ENCODE peak calls at places on chromosomes 1 and 21, in four cellular contexts. One of them, this sample, is unnamed.
A peak's percentile ranks its signal among the peaks of the same experiment; 100 is the strongest.

GRCh38 chr1:234848972-234849641 is 239.1 kb upstream of the IRF2BP2 start:
- DNase-seq in GM12878: no peak
- DNase-seq in K562: no peak
- DNase-seq in SK-N-SH: no peak
- DNase-seq in this sample: no peak

GRCh38 chr1:160460683-160461287 is 60.4 kb downstream of the VANGL2 start:
- DNase-seq in GM12878: no peak
- DNase-seq in K562: no peak
- DNase-seq in SK-N-SH: no peak
- DNase-seq in this sample: no peak

GRCh38 chr1:100941098-100941527 is 45.2 kb downstream of the SLC30A7 start:
- DNase-seq in SK-N-SH: no peak
- DNase-seq in GM12878: peak; percentile 8
- DNase-seq in K562: no peak
- DNase-seq in this sample: no peak

GRCh38 chr1:208803371-208803811 is 559.2 kb upstream of the PLXNA2 start:
- DNase-seq in SK-N-SH: no peak
- DNase-seq in GM12878: no peak
- DNase-seq in K562: no peak
- DNase-seq in this sample: no peak

GRCh38 chr1:20322081-20322824 is 31.6 kb downstream of the VWA5B1 start:
- DNase-seq in SK-N-SH: no peak
- DNase-seq in K562: no peak
- DNase-seq in GM12878: peak; percentile 51
- DNase-seq in this sample: no peak

GRCh38 chr21:45943630-45944540 is 37.7 kb upstream of the COL6A1 start:
- DNase-seq in K562: no peak
- DNase-seq in GM12878: no peak
- DNase-seq in SK-N-SH: no peak
- DNase-seq in this sample: no peak

GRCh38 chr1:116036255-116036654 is 59.9 kb downstream of the SLC22A15 start:
- DNase-seq in GM12878: no peak
- DNase-seq in SK-N-SH: no peak
- DNase-seq in K562: no peak
- DNase-seq in this sample: no peak

GRCh38 chr1:93598861-93599439 is 82.7 kb downstream of the BCAR3 start:
- DNase-seq in K562: no peak
- DNase-seq in GM12878: no peak
- DNase-seq in SK-N-SH: no peak
- DNase-seq in this sample: no peak

GRCh38 chr1:71796044-71796443 is 486.3 kb downstream of the NEGR1 start:
- DNase-seq in SK-N-SH: no peak
- DNase-seq in GM12878: no peak
- DNase-seq in K562: no peak
- DNase-seq in this sample: no peak

GRCh38 chr1:223430221-223430620 is 37.0 kb downstream of the CCDC185 start:
- DNase-seq in SK-N-SH: no peak
- DNase-seq in GM12878: no peak
- DNase-seq in K562: no peak
- DNase-seq in this sample: no peak

GRCh38 chr1:56967900-56968832 is 2.4 kb upstream of the C8B start:
- DNase-seq in K562: peak; percentile 69
- DNase-seq in GM12878: no peak
- DNase-seq in SK-N-SH: peak; percentile 40
- DNase-seq in this sample: peak; percentile 58

GRCh38 chr1:185483647-185484450 is 166.8 kb upstream of the IVNS1ABP start:
- DNase-seq in GM12878: no peak
- DNase-seq in SK-N-SH: no peak
- DNase-seq in K562: peak; percentile 21
- DNase-seq in this sample: no peak

GRCh38 chr1:224262373-224263054 is 67.5 kb downstream of the NVL start:
- DNase-seq in GM12878: no peak
- DNase-seq in SK-N-SH: no peak
- DNase-seq in K562: peak; percentile 35
- DNase-seq in this sample: no peak

GRCh38 chr21:44432841-44433790 is 22.2 kb upstream of the LRRC3 start:
- DNase-seq in SK-N-SH: peak; percentile 27
- DNase-seq in GM12878: no peak
- DNase-seq in K562: no peak
- DNase-seq in this sample: no peak

GRCh38 chr1:119373465-119373864 is 4.9 kb downstream of the HAO2 start:
- DNase-seq in GM12878: no peak
- DNase-seq in K562: no peak
- DNase-seq in SK-N-SH: no peak
- DNase-seq in this sample: no peak

GRCh38 chr1:181033799-181034391 is at the start of gene MR1:
- DNase-seq in SK-N-SH: peak; percentile 42
- DNase-seq in K562: peak; percentile 91
- DNase-seq in GM12878: peak; percentile 92
- DNase-seq in this sample: peak; percentile 78

GRCh38 chr1:116990612-116991151 is 10.9 kb upstream of the CD101 start:
- DNase-seq in K562: no peak
- DNase-seq in GM12878: no peak
- DNase-seq in SK-N-SH: no peak
- DNase-seq in this sample: no peak

GRCh38 chr1:1230656-1231399 is 973 bp downstream of the SDF4 start:
- DNase-seq in SK-N-SH: peak; percentile 75
- DNase-seq in GM12878: no peak
- DNase-seq in K562: peak; percentile 68
- DNase-seq in this sample: peak; percentile 60

GRCh38 chr1:77219166-77219887 is at the start of gene PIGK:
- DNase-seq in GM12878: peak; percentile 62
- DNase-seq in K562: peak; percentile 81
- DNase-seq in SK-N-SH: peak; percentile 74
- DNase-seq in this sample: peak; percentile 81

GRCh38 chr1:19644761-19645543 is 841 bp downstream of the NBL1 start:
- DNase-seq in GM12878: no peak
- DNase-seq in K562: peak; percentile 37
- DNase-seq in SK-N-SH: peak; percentile 77
- DNase-seq in this sample: no peak

GRCh38 chr1:180881806-180882509 is 30.7 kb upstream of the KIAA1614 start:
- DNase-seq in SK-N-SH: peak; percentile 65
- DNase-seq in GM12878: no peak
- DNase-seq in K562: peak; percentile 76
- DNase-seq in this sample: peak; percentile 25

GRCh38 chr1:61388586-61388985 is 306.2 kb downstream of the NFIA start:
- DNase-seq in K562: no peak
- DNase-seq in SK-N-SH: no peak
- DNase-seq in GM12878: no peak
- DNase-seq in this sample: no peak

GRCh38 chr1:27097484-27097917 is 57.4 kb downstream of the SLC9A1 start:
- DNase-seq in K562: peak; percentile 90
- DNase-seq in SK-N-SH: peak; percentile 91
- DNase-seq in GM12878: no peak
- DNase-seq in this sample: peak; percentile 58

GRCh38 chr1:175150596-175151319 is 41.8 kb downstream of the KIAA0040 start:
- DNase-seq in SK-N-SH: no peak
- DNase-seq in GM12878: no peak
- DNase-seq in K562: peak; percentile 22
- DNase-seq in this sample: no peak

GRCh38 chr1:45883633-45884032 is 80.2 kb downstream of the MAST2 start:
- DNase-seq in K562: no peak
- DNase-seq in SK-N-SH: no peak
- DNase-seq in GM12878: no peak
- DNase-seq in this sample: no peak

GRCh38 chr1:187264995-187265602 is 436.4 kb downstream of the PLA2G4A start:
- DNase-seq in SK-N-SH: peak; percentile 32
- DNase-seq in GM12878: no peak
- DNase-seq in K562: no peak
- DNase-seq in this sample: peak; percentile 28
- TF ChIP-seq NFIC in SK-N-SH: no peak
- TF ChIP-seq NFIC in GM12878: no peak
- TF ChIP-seq NFIC in K562: no peak
- TF ChIP-seq NFIC in this sample: no peak

GRCh38 chr1:32619701-32620485 is 30.5 kb downstream of the ZBTB8OS start:
- DNase-seq in GM12878: peak; percentile 72
- DNase-seq in SK-N-SH: no peak
- DNase-seq in K562: no peak
- DNase-seq in this sample: peak; percentile 11
- TF ChIP-seq NFIC in GM12878: peak; percentile 84
- TF ChIP-seq NFIC in SK-N-SH: no peak
- TF ChIP-seq NFIC in K562: no peak
- TF ChIP-seq NFIC in this sample: no peak

GRCh38 chr1:65939187-65939586 is 146.5 kb downstream of the PDE4B start:
- DNase-seq in K562: no peak
- DNase-seq in SK-N-SH: no peak
- DNase-seq in GM12878: no peak
- DNase-seq in this sample: no peak
- TF ChIP-seq NFIC in K562: no peak
- TF ChIP-seq NFIC in SK-N-SH: no peak
- TF ChIP-seq NFIC in GM12878: no peak
- TF ChIP-seq NFIC in this sample: no peak

DNA sequence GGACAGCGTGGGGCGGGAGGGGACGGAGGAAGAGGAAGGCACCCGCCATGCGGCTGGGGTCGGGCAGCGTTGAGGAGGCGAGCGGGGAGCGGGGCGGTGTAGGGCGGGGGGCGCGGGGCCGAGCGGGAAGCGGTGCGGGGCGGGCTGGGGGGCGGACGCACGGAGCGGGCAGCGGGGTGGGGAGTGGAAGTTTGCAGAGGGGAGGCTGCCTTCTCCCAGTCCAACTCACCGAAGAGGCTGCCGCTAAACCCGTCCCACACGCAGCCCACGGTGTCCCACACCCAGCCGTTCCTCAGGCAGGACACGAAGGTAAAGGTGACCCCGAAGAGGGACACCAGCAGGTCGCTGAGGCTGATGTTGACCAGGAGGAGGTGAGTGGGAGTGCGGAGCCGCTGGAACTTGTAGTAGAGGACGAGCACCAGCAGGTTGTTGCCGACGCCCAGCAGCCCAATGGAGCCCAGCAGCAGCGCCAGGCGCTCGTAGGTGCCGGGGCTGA is 468 bp downstream of the CHML start:
- DNase-seq in SK-N-SH: peak; percentile 78
- DNase-seq in GM12878: no peak
- DNase-seq in K562: peak; percentile 68
- DNase-seq in this sample: peak; percentile 38
- TF ChIP-seq NFIC in SK-N-SH: no peak
- TF ChIP-seq NFIC in GM12878: no peak
- TF ChIP-seq NFIC in K562: no peak
- TF ChIP-seq NFIC in this sample: no peak